ENCODE peak calls at places on chromosomes 6 and 20, in five cellular contexts. One of them, this sample, is unnamed.

GRCh38 chr6:127464881-127465459 is 5.8 kb upstream of the KIAA0408 start:
- DNase-seq in GM23248: peak
- DNase-seq in NCI-H1694: peak
- DNase-seq in hypothalamus: peak
- DNase-seq in astrocyte of the spinal cord: peak
- DNase-seq in this sample: peak

GRCh38 chr6:168133186-168133585 is 54.2 kb upstream of the FRMD1 start:
- DNase-seq in astrocyte of the spinal cord: peak
- DNase-seq in NCI-H1694: no peak
- DNase-seq in hypothalamus: peak
- DNase-seq in GM23248: peak
- DNase-seq in this sample: peak

GRCh38 chr20:34560141-34560523 is 1.6 kb downstream of the MAP1LC3A start:
- DNase-seq in astrocyte of the spinal cord: no peak
- DNase-seq in NCI-H1694: no peak
- DNase-seq in GM23248: no peak
- DNase-seq in hypothalamus: peak
- DNase-seq in this sample: no peak

GRCh38 chr6:11854418-11855165 is 76.0 kb upstream of the ADTRP start:
- DNase-seq in astrocyte of the spinal cord: peak
- DNase-seq in NCI-H1694: no peak
- DNase-seq in hypothalamus: no peak
- DNase-seq in GM23248: peak
- DNase-seq in this sample: peak

GRCh38 chr6:44260011-44260410 is 2.7 kb upstream of the SLC35B2 start:
- DNase-seq in astrocyte of the spinal cord: no peak
- DNase-seq in GM23248: no peak
- DNase-seq in NCI-H1694: no peak
- DNase-seq in hypothalamus: no peak
- DNase-seq in this sample: no peak

GRCh38 chr6:148144917-148145521 is 197.6 kb upstream of the SASH1 start:
- DNase-seq in GM23248: peak
- DNase-seq in astrocyte of the spinal cord: peak
- DNase-seq in hypothalamus: peak
- DNase-seq in NCI-H1694: peak
- DNase-seq in this sample: peak

GRCh38 chr6:118882314-118882905 is 11.5 kb upstream of the ASF1A start:
- DNase-seq in NCI-H1694: no peak
- DNase-seq in GM23248: no peak
- DNase-seq in astrocyte of the spinal cord: no peak
- DNase-seq in hypothalamus: no peak
- DNase-seq in this sample: no peak

GRCh38 chr20:40754372-40754943 is 65.4 kb upstream of the MAFB start:
- DNase-seq in hypothalamus: no peak
- DNase-seq in NCI-H1694: no peak
- DNase-seq in GM23248: no peak
- DNase-seq in astrocyte of the spinal cord: no peak
- DNase-seq in this sample: no peak

GRCh38 chr6:139496654-139497343 is 122.4 kb upstream of the CITED2 start:
- DNase-seq in hypothalamus: no peak
- DNase-seq in astrocyte of the spinal cord: no peak
- DNase-seq in NCI-H1694: no peak
- DNase-seq in GM23248: no peak
- DNase-seq in this sample: no peak

GRCh38 chr20:38610521-38610920 is 8.9 kb downstream of the ARHGAP40 start:
- DNase-seq in hypothalamus: no peak
- DNase-seq in astrocyte of the spinal cord: no peak
- DNase-seq in NCI-H1694: no peak
- DNase-seq in GM23248: peak
- DNase-seq in this sample: peak

GRCh38 chr20:50313827-50314226 is 123.2 kb downstream of the CEBPB start:
- DNase-seq in astrocyte of the spinal cord: no peak
- DNase-seq in GM23248: no peak
- DNase-seq in NCI-H1694: no peak
- DNase-seq in hypothalamus: no peak
- DNase-seq in this sample: no peak

GRCh38 chr6:140602843-140603242 is 1228.4 kb upstream of the CITED2 start:
- DNase-seq in NCI-H1694: no peak
- DNase-seq in GM23248: peak
- DNase-seq in astrocyte of the spinal cord: peak
- DNase-seq in hypothalamus: no peak
- DNase-seq in this sample: peak

GRCh38 chr20:48006036-48006833 is 221.0 kb upstream of the SULF2 start:
- DNase-seq in GM23248: peak
- DNase-seq in astrocyte of the spinal cord: no peak
- DNase-seq in NCI-H1694: no peak
- DNase-seq in hypothalamus: no peak
- DNase-seq in this sample: no peak

GRCh38 chr6:133277228-133277894 is 36.2 kb downstream of the EYA4 start:
- DNase-seq in astrocyte of the spinal cord: no peak
- DNase-seq in NCI-H1694: no peak
- DNase-seq in hypothalamus: no peak
- DNase-seq in GM23248: no peak
- DNase-seq in this sample: no peak

GRCh38 chr6:506508-506907 is 115.0 kb downstream of the IRF4 start:
- DNase-seq in hypothalamus: no peak
- DNase-seq in astrocyte of the spinal cord: no peak
- DNase-seq in GM23248: no peak
- DNase-seq in NCI-H1694: no peak
- DNase-seq in this sample: no peak

GRCh38 chr6:26087284-26088115 is at the start of gene HFE:
- DNase-seq in hypothalamus: peak
- DNase-seq in NCI-H1694: no peak
- DNase-seq in astrocyte of the spinal cord: peak
- DNase-seq in GM23248: peak
- DNase-seq in this sample: peak

GRCh38 chr6:731924-732323 is 39.0 kb upstream of the EXOC2 start:
- DNase-seq in astrocyte of the spinal cord: no peak
- DNase-seq in GM23248: no peak
- DNase-seq in hypothalamus: no peak
- DNase-seq in NCI-H1694: no peak
- DNase-seq in this sample: no peak

GRCh38 chr6:148313483-148313882 is 29.2 kb upstream of the SASH1 start:
- DNase-seq in astrocyte of the spinal cord: no peak
- DNase-seq in NCI-H1694: peak
- DNase-seq in GM23248: no peak
- DNase-seq in hypothalamus: no peak
- DNase-seq in this sample: no peak

GRCh38 chr20:62381202-62381797 is 5.6 kb upstream of the RPS21 start:
- DNase-seq in hypothalamus: no peak
- DNase-seq in astrocyte of the spinal cord: no peak
- DNase-seq in GM23248: peak
- DNase-seq in NCI-H1694: no peak
- DNase-seq in this sample: peak

GRCh38 chr6:111764238-111765182 is 108.7 kb downstream of the FYN start:
- DNase-seq in hypothalamus: peak
- DNase-seq in astrocyte of the spinal cord: peak
- DNase-seq in GM23248: no peak
- DNase-seq in NCI-H1694: no peak
- DNase-seq in this sample: no peak

GRCh38 chr20:24694727-24695528 is 225.5 kb downstream of the SYNDIG1 start:
- DNase-seq in NCI-H1694: no peak
- DNase-seq in hypothalamus: no peak
- DNase-seq in GM23248: peak
- DNase-seq in astrocyte of the spinal cord: no peak
- DNase-seq in this sample: peak